ENCODE peak calls at places on chromosomes 4 and X, in five cellular contexts. U is tibial artery, M is right lobe of liver, W is IMR-90, V is left ventricle myocardium inferior. J is an unnamed sample.

GRCh38 chr4:78136109-78137081 is 79.3 kb downstream of the FRAS1 start:
- DNase-seq in U (no peak), M (no peak), W (no peak), V (no peak), J (no peak)

GRCh38 chr4:79623125-79623905 is 215.3 kb upstream of the GK2 start:
- DNase-seq in U (peak; percentile 63), M (no peak), W (peak; percentile 5), V (no peak), J (no peak)

GRCh38 chrX:117972681-117973080 is 143.9 kb downstream of the KLHL13 start:
- DNase-seq in U (no peak), M (no peak), W (peak; percentile 40), V (no peak), J (no peak)

GRCh38 chr4:16952462-16952871 is 54.0 kb upstream of the LDB2 start:
- DNase-seq in U (no peak), M (no peak), W (no peak), V (no peak), J (no peak)

GRCh38 chrX:19592952-19593351 is 77.6 kb upstream of the MAP3K15 start:
- DNase-seq in U (no peak), M (no peak), W (no peak), V (no peak), J (no peak)

GRCh38 chr4:13530823-13531608 is 13.3 kb downstream of the NKX3-2 start:
- DNase-seq in U (no peak), M (no peak), W (no peak), V (no peak), J (peak; percentile 59)

GRCh38 chr4:74455361-74456055 is 10.6 kb downstream of the AREG start:
- DNase-seq in U (no peak), M (no peak), W (no peak), V (no peak), J (no peak)

GRCh38 chrX:131821945-131822622 is 201.0 kb upstream of the STK26 start:
- DNase-seq in U (no peak), M (no peak), W (peak; percentile 85), V (no peak), J (no peak)

GRCh38 chr4:112327950-112328349 is 30.8 kb downstream of the ALPK1 start:
- DNase-seq in U (no peak), M (no peak), W (peak; percentile 72), V (no peak), J (no peak)

GRCh38 chr4:121960801-121961200 is 8.9 kb upstream of the TRPC3 start:
- DNase-seq in U (no peak), M (no peak), W (no peak), V (no peak), J (no peak)

GRCh38 chr4:113450681-113451080 is 310.9 kb downstream of the CAMK2D start:
- DNase-seq in U (no peak), M (no peak), W (no peak), V (no peak), J (no peak)

DNA sequence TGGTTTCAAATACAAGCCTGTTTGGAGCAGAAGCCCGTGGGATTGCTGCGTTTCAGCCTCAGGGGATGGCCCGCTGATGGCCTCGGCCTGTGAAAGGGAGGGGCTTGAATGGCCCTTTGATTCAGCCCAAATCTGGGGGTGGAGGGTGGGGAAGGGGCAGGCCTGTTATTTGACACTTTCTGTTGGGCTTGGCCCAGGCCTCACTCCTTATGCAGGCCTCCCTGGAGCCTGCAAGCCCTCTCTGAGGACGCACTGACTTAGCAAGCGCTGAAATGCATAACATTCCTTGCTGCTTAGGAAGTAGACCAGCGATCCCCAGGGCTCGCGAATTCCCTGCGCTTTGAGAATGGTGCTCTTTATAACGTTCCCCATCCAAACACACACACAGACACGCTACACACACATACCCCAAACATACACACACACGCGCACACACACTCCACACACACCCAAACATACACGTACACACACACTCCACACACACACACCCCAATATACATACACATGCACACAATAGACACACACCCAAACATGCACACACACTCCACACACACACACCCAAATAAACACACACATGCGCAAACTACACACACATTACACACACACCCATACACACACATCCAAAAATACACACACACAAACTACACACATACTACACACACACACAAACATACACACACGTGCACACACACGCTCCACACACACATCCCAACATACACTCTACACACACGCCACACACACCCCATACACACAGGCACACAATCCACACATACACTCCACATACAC is 29.6 kb downstream of the TLR10 start:
- DNase-seq in U (peak; percentile 94), M (no peak), W (peak; percentile 99), V (peak; percentile 78), J (peak; percentile 85)
- H3K4me1 ChIP-seq in U (no peaks in the 10 kb centered on the region), M (no peaks in the 10 kb centered on the region), W (peaks cover 11% of the 10 kb centered on the region), V (peaks cover 19% of the 10 kb centered on the region), J (peaks cover 12% of the 10 kb centered on the region)

DNA sequence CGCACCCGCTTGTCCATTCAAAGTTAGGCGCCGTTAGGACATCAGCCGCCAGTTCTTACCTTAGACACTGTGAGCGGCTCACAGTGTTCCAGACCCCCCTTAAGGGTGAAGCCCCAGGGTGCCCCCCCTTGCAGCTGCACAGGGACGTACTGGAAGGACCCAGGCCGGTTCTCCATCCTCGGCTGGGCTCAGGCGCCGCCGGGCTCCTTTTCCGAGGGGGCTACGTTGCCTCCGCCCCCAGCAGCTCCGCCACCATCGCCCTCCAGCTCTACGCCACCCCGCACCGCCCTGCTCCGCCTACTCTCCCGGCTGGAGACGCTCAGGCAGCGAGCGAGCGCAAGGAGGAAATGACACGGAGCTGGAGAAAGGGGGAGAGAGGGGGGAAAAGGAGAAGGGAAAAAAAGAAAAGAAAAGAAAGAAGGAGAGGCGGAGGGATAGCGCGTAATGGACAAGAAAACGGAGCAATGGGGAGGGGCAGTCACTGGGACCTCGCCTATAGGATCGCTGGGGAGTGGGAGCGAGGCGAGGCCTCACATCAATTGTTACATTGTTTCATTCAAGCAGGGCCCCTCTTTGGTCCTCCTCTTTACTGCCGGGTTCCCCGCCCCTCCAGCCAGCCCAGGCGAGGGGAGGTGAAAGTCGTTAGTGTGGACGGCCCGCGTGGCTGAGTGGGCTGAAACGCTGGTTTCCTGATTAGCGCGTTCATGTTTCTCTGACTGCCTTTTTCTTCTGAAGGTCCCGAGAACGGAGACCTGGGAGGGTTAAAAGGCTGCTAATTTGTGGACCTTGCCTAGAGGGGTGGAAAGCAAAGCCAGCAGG is at the start of gene SHROOM4:
- DNase-seq in U (peak; percentile 64), M (peak; percentile 42), W (peak; percentile 58), V (peak; percentile 40), J (peak; percentile 61)
- H3K27ac ChIP-seq in U (peak within 1 kb of the TSS; percentile 71), M (peak within 1 kb of the TSS; percentile 36), W (peak within 1 kb of the TSS; percentile 56), V (peak within 1 kb of the TSS; percentile 78), J (peak within 1 kb of the TSS; percentile 80)

DNA sequence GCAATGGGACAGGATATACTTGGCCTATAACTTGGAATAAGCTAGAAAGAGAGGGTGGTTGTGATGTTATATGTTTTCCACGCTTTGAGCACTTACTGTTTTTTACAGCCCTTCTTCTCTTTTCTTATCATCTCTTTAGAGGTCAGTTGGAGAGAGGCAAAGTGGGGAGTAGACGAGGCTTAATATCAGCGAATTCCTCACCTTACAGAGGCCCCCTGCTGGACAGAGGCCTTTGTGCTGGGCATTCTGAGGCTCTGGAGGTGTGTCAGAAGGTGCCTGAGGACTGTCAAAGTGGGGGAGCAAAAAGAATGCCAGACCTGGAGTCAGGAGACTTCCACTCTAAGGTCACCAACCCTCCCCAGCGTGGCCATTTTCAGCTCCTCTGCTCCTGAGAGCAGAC is 42.5 kb downstream of the MAMLD1 start:
- DNase-seq in U (no peak), M (no peak), W (no peak), V (no peak), J (no peak)
- H3K4me1 ChIP-seq in U (no peaks in the 10 kb centered on the region), M (no peaks in the 10 kb centered on the region), W (no peaks in the 10 kb centered on the region), V (peaks cover 11% of the 10 kb centered on the region), J (no peaks in the 10 kb centered on the region)

DNA sequence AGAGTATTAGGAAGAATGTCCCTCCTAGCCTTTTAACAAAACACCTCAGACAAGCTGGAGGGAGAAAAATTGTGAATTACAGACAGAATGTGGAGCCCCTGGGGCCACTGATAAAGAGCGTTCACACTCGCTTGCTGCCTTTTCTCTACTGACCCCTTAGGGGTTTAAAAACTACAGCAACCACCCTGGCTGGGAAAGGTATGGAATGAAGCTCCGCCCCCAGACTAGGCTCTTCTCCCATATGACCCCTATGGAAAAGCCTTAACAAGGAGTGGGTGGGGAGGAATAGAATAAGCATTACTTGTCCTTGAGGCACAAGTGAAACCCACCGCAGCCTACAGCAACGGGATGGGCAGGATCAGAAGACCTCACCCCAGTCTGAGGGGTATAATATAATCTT is 26.3 kb downstream of the ANKRD50 start:
- DNase-seq in U (no peak), M (no peak), W (no peak), V (no peak), J (no peak)
- H3K27ac ChIP-seq in U (no peak overlapping the region), M (no peak overlapping the region), W (no peak overlapping the region), V (no peak overlapping the region), J (no peak overlapping the region)

DNA sequence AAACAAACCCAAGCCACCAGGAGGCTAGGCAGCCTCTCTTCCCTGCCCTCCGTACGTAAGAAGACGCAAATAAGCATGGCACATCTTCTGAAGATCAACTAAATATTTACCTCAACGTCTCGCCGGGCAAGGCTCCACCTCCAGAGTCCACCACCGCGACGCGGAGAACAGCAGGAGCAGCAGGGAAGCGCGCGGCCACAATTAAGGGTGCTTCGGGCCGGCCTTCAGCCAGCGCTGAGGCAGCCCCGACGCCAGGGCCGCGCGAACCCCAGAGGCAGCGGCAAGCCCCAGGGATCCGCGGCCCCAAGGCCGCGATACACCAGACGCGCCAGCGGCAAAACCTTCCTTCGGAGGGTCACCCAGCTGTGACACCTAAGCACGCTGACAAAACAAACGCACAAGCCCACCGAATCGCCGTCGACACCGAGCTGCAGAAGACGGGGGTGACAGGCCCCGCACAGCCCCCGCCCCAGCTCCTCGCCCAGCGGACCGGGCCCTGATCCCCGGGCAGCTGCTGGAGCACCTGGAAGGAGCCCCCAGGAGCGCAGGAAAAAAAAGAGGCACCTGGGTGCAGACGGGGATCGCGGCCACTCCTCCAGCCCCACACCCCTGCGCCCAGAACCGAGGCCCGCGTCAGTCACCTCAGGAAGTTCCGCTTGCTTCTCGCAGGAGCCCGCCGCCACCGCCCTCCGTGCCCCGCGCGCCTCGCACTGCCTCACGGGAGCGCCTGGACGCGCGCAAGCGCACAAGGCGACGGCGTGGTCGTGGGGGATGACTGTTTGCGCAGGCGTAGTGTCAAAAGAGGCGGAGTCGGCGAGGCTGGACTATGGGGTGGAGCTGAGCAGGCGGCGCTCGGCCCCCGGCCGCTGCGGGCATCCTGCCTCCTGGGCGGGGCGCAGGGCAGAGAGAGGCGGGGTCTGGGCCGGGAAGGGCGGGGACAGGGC is at the start of the genes HAUS3 and POLN:
- DNase-seq in U (peak; percentile 99), M (peak; percentile 99), W (peak; percentile 96), V (peak; percentile 98), J (peak; percentile 100)
- H3K4me1 ChIP-seq in U (peaks cover 31% of the 10 kb centered on the region), M (no peaks in the 10 kb centered on the region), W (peaks cover 6% of the 10 kb centered on the region), V (peaks cover 91% of the 10 kb centered on the region), J (peaks cover 27% of the 10 kb centered on the region)

GRCh38 chr4:150253416-150253815 is 175.2 kb downstream of the DCLK2 start:
- DNase-seq in U (no peak), M (no peak), W (no peak), V (no peak), J (no peak)

GRCh38 chr4:150252306-150252705 is 174.1 kb downstream of the DCLK2 start:
- DNase-seq in U (no peak), M (no peak), W (no peak), V (no peak), J (no peak)

GRCh38 chr4:150253965-150254364 is 175.7 kb downstream of the DCLK2 start:
- DNase-seq in U (no peak), M (no peak), W (no peak), V (no peak), J (no peak)

GRCh38 chr4:150251752-150252190 is 173.5 kb downstream of the DCLK2 start:
- DNase-seq in U (no peak), M (no peak), W (no peak), V (no peak), J (no peak)

DNA sequence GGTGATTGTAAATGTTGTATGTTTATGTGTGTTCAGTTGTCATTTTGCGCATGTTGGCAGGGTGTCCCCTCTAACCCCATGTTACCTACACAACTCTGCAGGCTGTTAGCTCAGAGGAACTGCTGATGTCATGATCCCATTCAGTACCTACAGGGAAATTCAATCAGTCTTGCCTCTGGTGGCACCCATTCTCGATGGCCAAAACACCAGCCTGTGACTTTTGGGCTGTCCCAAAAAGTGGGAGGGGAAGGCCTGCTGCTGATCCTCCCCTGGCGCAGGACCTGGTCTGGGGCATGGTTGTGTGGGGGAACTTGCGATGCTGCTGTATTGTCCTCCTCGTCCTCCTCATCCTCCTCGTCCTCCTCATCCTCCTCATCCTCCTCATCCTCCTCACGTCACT is 174.5 kb downstream of the DCLK2 start:
- DNase-seq in U (no peak), M (no peak), W (no peak), V (no peak), J (no peak)
- H3K27ac ChIP-seq in U (no peak overlapping the region), M (no peak overlapping the region), W (no peak overlapping the region), V (no peak overlapping the region), J (no peak overlapping the region)